ENCODE peak calls at places on chromosomes 12 and 14, in nine cellular contexts. T is HCT116, X is A549, W is lower leg skin, K is ovary, V is tibial nerve, Z is testis, M is body of pancreas, C is right lobe of liver. R is an unnamed sample.

GRCh38 chr12:63955831-63956685 is 111.6 kb downstream of the SRGAP1 start:
- DNase-seq in K (peak), C (peak), T (no peak), Z (peak), M (peak), X (no peak), W (peak), V (peak), R (no peak)

GRCh38 chr12:70556179-70556869 is 80.9 kb downstream of the PTPRB start:
- DNase-seq in Z (no peak), C (no peak), X (no peak), W (no peak), M (no peak), V (no peak), K (no peak), T (peak), R (no peak)

GRCh38 chr14:50173891-50174290 is 57.5 kb downstream of the SOS2 start:
- DNase-seq in Z (no peak), M (no peak), X (no peak), C (no peak), T (no peak), V (no peak), W (no peak), K (no peak), R (no peak)

GRCh38 chr14:65079201-65079600 is 23.1 kb downstream of the MAX start:
- DNase-seq in M (no peak), V (no peak), Z (no peak), T (no peak), K (no peak), W (no peak), C (no peak), X (no peak), R (no peak)

GRCh38 chr12:100427078-100427477 is 46.6 kb upstream of the NR1H4 start:
- DNase-seq in V (no peak), T (peak), X (peak), C (no peak), Z (no peak), M (peak), K (no peak), W (no peak), R (peak)

GRCh38 chr14:99389171-99389826 is 91.4 kb downstream of the SETD3 start:
- DNase-seq in W (no peak), C (no peak), T (peak), M (peak), K (peak), V (no peak), X (peak), Z (peak), R (peak)

GRCh38 chr12:111074559-111074958 is 154.2 kb upstream of the MYL2 start:
- DNase-seq in Z (no peak), V (no peak), M (peak), K (no peak), W (no peak), T (no peak), X (no peak), C (peak), R (no peak)

GRCh38 chr12:131202592-131203378 is 249.1 kb downstream of the ADGRD1 start:
- DNase-seq in M (no peak), X (no peak), Z (no peak), C (no peak), T (no peak), V (no peak), K (no peak), W (no peak), R (no peak)

GRCh38 chr12:90858261-90858660 is 96.7 kb downstream of the CCER1 start:
- DNase-seq in C (no peak), Z (peak), X (no peak), M (peak), T (no peak), K (no peak), V (no peak), W (no peak), R (no peak)

GRCh38 chr14:75123991-75124390 is 2.9 kb downstream of the NEK9 start:
- DNase-seq in Z (peak), K (no peak), X (peak), W (no peak), T (peak), V (no peak), C (no peak), M (peak), R (no peak)

GRCh38 chr14:31505411-31505810 is 17.6 kb upstream of the GPR33 start:
- DNase-seq in K (no peak), V (no peak), X (no peak), T (no peak), W (no peak), Z (no peak), C (no peak), M (no peak), R (no peak)

GRCh38 chr14:49549881-49550280 is 36.3 kb downstream of the RPS29 start:
- DNase-seq in W (no peak), K (no peak), C (no peak), V (no peak), X (no peak), T (no peak), Z (no peak), M (no peak), R (no peak)

GRCh38 chr12:95918194-95918993 is 24.0 kb downstream of the CCDC38 start:
- DNase-seq in T (peak), Z (peak), C (peak), V (peak), M (peak), K (no peak), X (peak), W (peak), R (peak)

GRCh38 chr12:8572507-8572906 is 31.8 kb upstream of the CLEC4E start:
- DNase-seq in K (no peak), X (no peak), V (no peak), C (no peak), T (no peak), Z (no peak), W (no peak), M (peak), R (no peak)

GRCh38 chr12:96457191-96457930 is 32.0 kb upstream of the CFAP54 start:
- DNase-seq in K (no peak), C (no peak), T (peak), Z (no peak), X (no peak), V (no peak), M (no peak), W (no peak), R (no peak)

GRCh38 chr14:55151601-55152000 is 22.5 kb downstream of the LGALS3 start:
- DNase-seq in Z (no peak), W (no peak), X (no peak), K (no peak), V (no peak), M (no peak), C (no peak), T (no peak), R (no peak)

GRCh38 chr14:88798161-88798560 is 5.4 kb upstream of the EML5 start:
- DNase-seq in W (no peak), C (no peak), T (no peak), V (no peak), K (no peak), M (peak), Z (no peak), X (no peak), R (no peak)

GRCh38 chr12:42173961-42174521 is 29.4 kb upstream of the GXYLT1 start:
- DNase-seq in W (no peak), Z (no peak), C (no peak), T (no peak), V (no peak), X (no peak), M (no peak), K (no peak), R (no peak)

GRCh38 chr12:84814664-84815245 is 97.8 kb downstream of the SLC6A15 start:
- DNase-seq in C (no peak), T (no peak), X (no peak), W (no peak), Z (no peak), K (no peak), V (no peak), M (no peak), R (no peak)

GRCh38 chr12:106157802-106158201 is 19.0 kb upstream of the NUAK1 start:
- DNase-seq in X (no peak), K (no peak), Z (no peak), V (no peak), M (no peak), C (no peak), W (no peak), T (no peak), R (no peak)

GRCh38 chr14:22492601-22493000 is 96.4 kb downstream of the DAD1 start:
- DNase-seq in T (no peak), C (no peak), Z (peak), W (no peak), V (no peak), X (no peak), M (no peak), K (no peak), R (peak)

GRCh38 chr12:5865397-5865796 is 79.7 kb downstream of the ANO2 start:
- DNase-seq in M (no peak), T (no peak), K (no peak), Z (no peak), C (no peak), W (no peak), V (no peak), X (no peak), R (no peak)

GRCh38 chr14:99758121-99758871 is 34.9 kb upstream of the EML1 start:
- DNase-seq in T (no peak), Z (no peak), M (no peak), V (no peak), K (no peak), W (no peak), C (no peak), X (no peak), R (peak)

GRCh38 chr14:21136024-21136423 is 19.8 kb downstream of the OR5AU1 start:
- DNase-seq in C (no peak), W (no peak), T (peak), V (no peak), M (no peak), K (no peak), Z (no peak), X (peak), R (no peak)

GRCh38 chr12:105948331-105948730 is 190.4 kb downstream of the NUAK1 start:
- DNase-seq in V (peak), T (no peak), W (no peak), C (no peak), Z (no peak), X (no peak), K (no peak), M (no peak), R (no peak)

GRCh38 chr12:80777587-80777986 is 60.9 kb downstream of the MYF5 start:
- DNase-seq in Z (no peak), W (no peak), T (no peak), K (no peak), M (no peak), V (no peak), C (no peak), X (no peak), R (no peak)

GRCh38 chr12:88185988-88186387 is 43.9 kb downstream of the TMTC3 start:
- DNase-seq in Z (no peak), X (no peak), T (peak), K (no peak), C (no peak), V (no peak), M (no peak), W (no peak), R (no peak)

GRCh38 chr14:76768201-76768656 is 7.0 kb downstream of the VASH1 start:
- DNase-seq in W (peak), X (no peak), T (no peak), Z (peak), K (peak), M (peak), C (no peak), V (peak), R (peak)

GRCh38 chr14:74635831-74636230 is 23.8 kb upstream of the LTBP2 start:
- DNase-seq in T (no peak), C (no peak), W (no peak), K (no peak), X (no peak), M (no peak), V (no peak), Z (no peak), R (no peak)

GRCh38 chr14:77052281-77053044 is 24.0 kb upstream of the IRF2BPL start:
- DNase-seq in K (no peak), M (no peak), V (no peak), X (no peak), C (peak), W (no peak), T (no peak), Z (no peak), R (peak)

GRCh38 chr12:95115641-95116040 is 42.2 kb upstream of the NR2C1 start:
- DNase-seq in T (no peak), W (no peak), X (no peak), K (no peak), M (no peak), V (no peak), Z (no peak), C (no peak), R (no peak)

GRCh38 chr14:69819607-69820006 is 22.6 kb upstream of the SLC10A1 start:
- DNase-seq in T (no peak), V (no peak), K (no peak), Z (no peak), M (no peak), W (no peak), X (no peak), C (no peak), R (no peak)

GRCh38 chr12:388012-388411 is 1.1 kb downstream of the KDM5A start:
- DNase-seq in X (no peak), V (no peak), W (no peak), T (no peak), Z (no peak), C (no peak), K (no peak), M (no peak), R (no peak)

GRCh38 chr12:131112690-131113290 is 159.1 kb downstream of the ADGRD1 start:
- DNase-seq in M (no peak), W (no peak), K (no peak), Z (no peak), X (no peak), C (no peak), V (no peak), T (no peak), R (no peak)

GRCh38 chr12:88743946-88744685 is 163.8 kb upstream of the KITLG start:
- DNase-seq in W (no peak), V (no peak), Z (no peak), K (no peak), X (no peak), M (no peak), C (no peak), T (no peak), R (no peak)

GRCh38 chr12:30965613-30965985 is 39.1 kb downstream of the TSPAN11 start:
- DNase-seq in K (no peak), W (no peak), M (peak), T (peak), X (peak), C (no peak), Z (no peak), V (no peak), R (no peak)

GRCh38 chr12:108855284-108856169 is 1.9 kb downstream of the SSH1 start:
- DNase-seq in M (no peak), T (no peak), K (no peak), C (no peak), W (no peak), Z (peak), V (no peak), X (no peak), R (no peak)
- TF ChIP-seq CTCF in M (no peak), T (no peak), K (no peak), C (no peak), W (no peak), Z (no peak), V (no peak), X (no peak), R (no peak)

GRCh38 chr12:109458771-109459208 is 18.3 kb downstream of the KCTD10 start:
- DNase-seq in V (no peak), K (no peak), C (no peak), W (no peak), X (no peak), T (no peak), M (no peak), Z (no peak), R (no peak)
- TF ChIP-seq POLR2A in V (no peak), K (no peak), C (no peak), W (no peak), X (no peak), T (no peak), M (no peak), Z (no peak), R (no peak)

GRCh38 chr14:100907240-100907639 is 3.7 kb upstream of the RTL1 start:
- DNase-seq in M (no peak), X (no peak), V (no peak), T (no peak), K (no peak), C (no peak), W (no peak), Z (no peak), R (no peak)

GRCh38 chr14:100904307-100905019 is 941 bp upstream of the RTL1 start:
- DNase-seq in X (no peak), T (no peak), K (peak), V (no peak), Z (peak), M (no peak), W (no peak), C (no peak), R (no peak)

GRCh38 chr14:100905166-100905565 is 1.6 kb upstream of the RTL1 start:
- DNase-seq in K (no peak), W (no peak), M (no peak), Z (peak), T (no peak), V (no peak), C (no peak), X (no peak), R (no peak)

GRCh38 chr14:100903672-100904185 is at the start of gene RTL1:
- DNase-seq in C (no peak), T (no peak), Z (peak), V (no peak), K (no peak), X (no peak), M (no peak), W (no peak), R (no peak)

GRCh38 chr14:100906420-100906819 is 2.9 kb upstream of the RTL1 start:
- DNase-seq in Z (peak), X (no peak), K (no peak), W (no peak), V (no peak), M (no peak), T (no peak), C (no peak), R (no peak)
- TF ChIP-seq CTCF in Z (no peak), X (peak), K (no peak), W (no peak), V (no peak), M (no peak), T (peak), C (no peak), R (no peak)

GRCh38 chr12:7189398-7190267 is at the start of gene PEX5:
- DNase-seq in V (peak), M (peak), C (peak), W (peak), K (peak), Z (peak), X (peak), T (peak), R (peak)
- TF ChIP-seq POLR2A in V (peak), M (peak), C (no peak), W (no peak), K (peak), Z (no peak), X (peak), T (no peak), R (no peak)

GRCh38 chr12:117803013-117803412 is 165.8 kb downstream of the KSR2 start:
- DNase-seq in M (peak), K (no peak), V (no peak), W (no peak), C (peak), T (no peak), X (no peak), Z (no peak), R (peak)
- TF ChIP-seq CTCF in M (no peak), K (no peak), V (no peak), W (no peak), C (no peak), T (no peak), X (no peak), Z (no peak), R (no peak)

GRCh38 chr12:56636118-56636674 is 6.1 kb upstream of the BAZ2A start:
- DNase-seq in Z (peak), V (peak), K (peak), C (peak), M (peak), X (peak), W (peak), T (peak), R (peak)
- TF ChIP-seq POLR2A in Z (peak), V (peak), K (peak), C (no peak), M (peak), X (peak), W (peak), T (no peak), R (peak)

R was measured in Peyer's patch.